ENCODE peak calls at places on chromosomes 1 and 21, in five cellular contexts. E is CD8-positive, alpha-beta T cell; Y is stomach; A is tibial nerve; P is hepatocyte. X is an unnamed sample.
A peak's percentile ranks its signal among the peaks of the same experiment; 100 is the strongest.

GRCh38 chr1:64539808-64540207 is 69.9 kb downstream of the CACHD1 start:
- DNase-seq in E (no peak), Y (peak; percentile 80), A (peak; percentile 75), P (peak; percentile 67), X (peak; percentile 58)

GRCh38 chr1:221858758-221859157 is 116.9 kb upstream of the DUSP10 start:
- DNase-seq in E (no peak), Y (no peak), A (no peak), P (no peak), X (no peak)

GRCh38 chr1:200311256-200311655 is 98.6 kb downstream of the ZNF281 start:
- DNase-seq in E (no peak), Y (no peak), A (no peak), P (no peak), X (no peak)

GRCh38 chr1:81296584-81296983 is 504.1 kb upstream of the ADGRL2 start:
- DNase-seq in E (no peak), Y (no peak), A (no peak), P (no peak), X (no peak)

GRCh38 chr1:212683357-212683722 is 16.3 kb downstream of the BATF3 start:
- DNase-seq in E (no peak), Y (no peak), A (no peak), P (no peak), X (no peak)

GRCh38 chr21:38351176-38351959 is 94.6 kb downstream of the KCNJ15 start:
- DNase-seq in E (no peak), Y (no peak), A (no peak), P (no peak), X (no peak)

GRCh38 chr1:160657477-160657820 is 10.6 kb upstream of the SLAMF1 start:
- DNase-seq in E (no peak), Y (no peak), A (no peak), P (no peak), X (no peak)

GRCh38 chr1:225299624-225300023 is 128.2 kb downstream of the LBR start:
- DNase-seq in E (no peak), Y (no peak), A (no peak), P (no peak), X (no peak)

GRCh38 chr21:40269239-40269638 is 402.0 kb downstream of the PCP4 start:
- DNase-seq in E (no peak), Y (no peak), A (no peak), P (no peak), X (no peak)

GRCh38 chr1:161928056-161928455 is 95.6 kb downstream of the OLFML2B start:
- DNase-seq in E (no peak), Y (no peak), A (no peak), P (no peak), X (no peak)

GRCh38 chr1:54502342-54502741 is 45.7 kb upstream of the ACOT11 start:
- DNase-seq in E (no peak), Y (no peak), A (no peak), P (no peak), X (no peak)

GRCh38 chr1:214670098-214670497 is 67.1 kb downstream of the CENPF start:
- DNase-seq in E (no peak), Y (peak; percentile 33), A (peak; percentile 76), P (peak; percentile 67), X (no peak)

GRCh38 chr1:229880271-229881170 is 186.5 kb upstream of the GALNT2 start:
- DNase-seq in E (no peak), Y (no peak), A (no peak), P (no peak), X (no peak)

GRCh38 chr1:94886361-94886760 is 40.5 kb downstream of the CNN3 start:
- DNase-seq in E (no peak), Y (no peak), A (no peak), P (no peak), X (no peak)

GRCh38 chr1:111490220-111490619 is 13.2 kb downstream of the ADORA3 start:
- DNase-seq in E (no peak), Y (no peak), A (no peak), P (no peak), X (no peak)

GRCh38 chr1:47533176-47534039 is 95.6 kb downstream of the FOXD2 start:
- DNase-seq in E (no peak), Y (peak; percentile 35), A (peak; percentile 70), P (peak; percentile 75), X (peak; percentile 65)

GRCh38 chr21:30072496-30072895 is 94.1 kb downstream of the CLDN17 start:
- DNase-seq in E (no peak), Y (peak; percentile 27), A (no peak), P (peak; percentile 58), X (peak; percentile 8)

DNA sequence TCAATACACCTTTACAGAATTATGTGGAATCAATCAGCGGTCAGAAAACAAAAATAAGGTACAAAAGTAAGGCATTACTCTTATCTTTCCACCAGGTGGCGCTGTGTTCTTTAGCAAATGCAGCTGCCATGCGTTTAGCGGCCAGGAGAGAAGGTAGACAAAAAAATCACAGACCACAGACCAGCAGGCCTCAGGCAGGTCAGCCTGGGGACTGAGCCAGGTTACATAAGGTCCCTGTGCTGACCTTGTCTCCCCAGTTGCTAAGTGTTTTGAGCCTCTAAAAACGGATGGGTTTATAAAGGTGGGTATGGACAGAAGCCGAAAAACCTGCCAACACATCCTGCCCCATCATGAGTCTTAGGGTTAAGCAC is 2.8 kb downstream of the RGS16 start:
- DNase-seq in E (peak; percentile 63), Y (peak; percentile 76), A (peak; percentile 70), P (peak; percentile 91), X (peak; percentile 78)
- H3K4me1 ChIP-seq in E (peaks cover 16% of the 10 kb centered on the region), Y (peaks cover 30% of the 10 kb centered on the region), A (peaks cover 20% of the 10 kb centered on the region), P (peaks cover 10% of the 10 kb centered on the region), X (peaks cover 7% of the 10 kb centered on the region)

GRCh38 chr1:3319874-3320245 is 134.6 kb upstream of the ARHGEF16 start:
- DNase-seq in E (no peak), Y (peak; percentile 75), A (peak; percentile 40), P (peak; percentile 85), X (peak; percentile 45)
- H3K27ac ChIP-seq in E (no peak overlapping the region), Y (peak overlapping the region; percentile 79), A (peak overlapping the region; percentile 2), P (peak overlapping the region; percentile 90), X (no peak overlapping the region)

GRCh38 chr1:28160677-28161328 is 15.7 kb downstream of the PTAFR start:
- DNase-seq in E (no peak), Y (no peak), A (peak; percentile 19), P (no peak), X (no peak)
- H3K4me1 ChIP-seq in E (no peaks in the 10 kb centered on the region), Y (peaks cover 24% of the 10 kb centered on the region), A (no peaks in the 10 kb centered on the region), P (peaks cover 4% of the 10 kb centered on the region), X (peaks cover 83% of the 10 kb centered on the region)

DNA sequence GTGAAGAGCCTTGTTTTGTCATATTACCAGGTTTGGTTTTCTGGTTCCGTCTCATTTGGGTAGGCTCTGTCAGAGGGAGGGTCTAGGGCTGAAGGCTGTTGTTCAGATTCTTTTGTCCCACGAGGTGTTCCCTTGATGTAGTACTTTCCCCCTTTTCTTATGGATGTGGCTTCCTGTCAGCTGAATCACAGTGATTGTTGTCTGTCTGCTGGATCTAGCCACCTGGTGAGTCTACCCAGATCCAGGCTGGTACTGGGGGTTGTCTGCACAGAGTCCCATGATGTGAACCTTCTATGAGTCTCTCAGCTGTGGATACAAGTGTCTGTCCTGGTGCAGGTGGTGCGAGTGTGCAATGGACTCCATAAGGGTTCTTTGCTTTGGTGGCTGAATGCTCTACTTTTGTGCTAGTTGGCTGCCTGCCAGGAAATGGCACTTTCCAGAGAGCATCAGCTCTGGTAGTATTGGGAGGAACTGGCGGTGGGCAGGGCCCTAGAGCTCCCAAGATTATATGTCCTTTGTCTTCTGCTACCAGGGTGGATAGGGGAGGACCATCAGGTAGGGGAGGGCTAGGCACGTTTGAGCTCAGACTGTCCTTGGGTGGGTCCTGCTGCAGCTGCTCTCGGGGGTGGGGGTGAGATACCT is 246.0 kb downstream of the RYR2 start:
- DNase-seq in E (no peak), Y (no peak), A (no peak), P (peak; percentile 7), X (no peak)
- H3K27ac ChIP-seq in E (no peak overlapping the region), Y (no peak overlapping the region), A (no peak overlapping the region), P (no peak overlapping the region), X (no peak overlapping the region)

GRCh38 chr21:41444703-41445464 is 18.8 kb downstream of the MX1 start:
- DNase-seq in E (no peak), Y (peak; percentile 5), A (no peak), P (no peak), X (no peak)

GRCh38 chr21:41445465-41445862 is 19.4 kb downstream of the MX1 start:
- DNase-seq in E (no peak), Y (peak; percentile 18), A (no peak), P (no peak), X (no peak)

GRCh38 chr21:41443562-41443961 is 17.5 kb downstream of the MX1 start:
- DNase-seq in E (no peak), Y (peak; percentile 20), A (no peak), P (no peak), X (no peak)

GRCh38 chr21:41441546-41441945 is 15.5 kb downstream of the MX1 start:
- DNase-seq in E (no peak), Y (no peak), A (no peak), P (no peak), X (no peak)

DNA sequence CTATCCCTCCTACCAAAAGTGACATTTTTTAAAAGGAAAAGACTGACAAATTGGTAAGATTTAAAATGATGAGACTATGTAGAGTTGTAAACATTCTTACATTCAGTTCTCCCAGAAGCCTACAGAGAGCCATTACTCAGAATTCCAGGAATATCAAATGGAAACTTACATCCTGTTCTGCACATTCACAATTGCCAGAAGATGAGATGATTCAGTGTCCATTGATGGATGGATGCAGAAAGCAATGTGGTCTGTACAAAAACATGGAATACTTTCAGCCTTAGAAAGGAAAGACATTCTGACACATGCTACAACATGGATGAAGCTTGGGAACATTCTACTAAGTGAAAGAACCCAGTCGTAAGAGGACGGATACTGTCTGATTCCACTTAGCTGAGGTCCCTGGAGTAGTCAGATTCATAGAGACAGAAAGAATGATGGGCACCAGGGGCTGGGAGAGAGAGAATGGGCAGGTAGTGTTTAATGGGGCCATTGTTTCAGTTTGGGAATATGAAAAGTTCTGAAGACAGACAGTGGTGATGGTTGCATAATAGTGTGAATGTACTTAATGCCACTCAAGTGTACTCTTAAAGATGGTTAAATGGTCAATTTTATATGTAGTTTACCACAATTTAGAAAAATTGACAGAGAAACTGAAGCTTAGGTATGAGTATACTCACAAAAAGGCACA is 16.6 kb downstream of the MX1 start:
- DNase-seq in E (no peak), Y (no peak), A (no peak), P (no peak), X (no peak)
- H3K4me1 ChIP-seq in E (no peaks in the 10 kb centered on the region), Y (no peaks in the 10 kb centered on the region), A (no peaks in the 10 kb centered on the region), P (no peaks in the 10 kb centered on the region), X (no peaks in the 10 kb centered on the region)

GRCh38 chr1:67333603-67334002 is 25.9 kb downstream of the IL12RB2 start:
- DNase-seq in E (no peak), Y (no peak), A (no peak), P (no peak), X (no peak)
- H3K27ac ChIP-seq in E (no peak overlapping the region), Y (no peak overlapping the region), A (no peak overlapping the region), P (no peak overlapping the region), X (no peak overlapping the region)

DNA sequence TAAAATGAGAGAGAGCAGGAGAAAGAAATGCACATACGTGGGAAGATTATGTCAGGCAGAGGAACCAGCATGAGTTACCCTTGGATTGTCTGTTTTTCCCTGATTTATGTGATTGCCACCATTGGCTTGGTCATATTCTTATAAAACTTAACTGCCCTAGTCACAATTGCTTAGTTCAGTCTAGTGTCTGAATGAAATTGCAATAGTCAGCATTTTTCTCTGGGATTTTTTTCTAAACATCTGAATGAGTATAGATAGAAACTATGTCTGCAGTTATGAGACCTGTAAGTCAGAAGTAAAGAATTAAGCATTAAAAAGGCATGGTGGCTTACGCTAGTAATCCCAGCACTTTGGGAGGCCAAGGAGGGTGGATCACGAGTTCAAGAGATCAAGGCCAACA is 889.8 kb downstream of the PLA2G4A start:
- DNase-seq in E (no peak), Y (no peak), A (no peak), P (no peak), X (no peak)
- H3K4me1 ChIP-seq in E (no peaks in the 10 kb centered on the region), Y (no peaks in the 10 kb centered on the region), A (no peaks in the 10 kb centered on the region), P (no peaks in the 10 kb centered on the region), X (no peaks in the 10 kb centered on the region)

GRCh38 chr1:151943591-151943990 is 34.3 kb upstream of the THEM4 start:
- DNase-seq in E (no peak), Y (no peak), A (no peak), P (no peak), X (no peak)
- H3K27ac ChIP-seq in E (no peak overlapping the region), Y (peak overlapping the region; percentile 72), A (peak overlapping the region; percentile 93), P (no peak overlapping the region), X (peak overlapping the region; percentile 69)